ENCODE peak calls at places on chromosomes 11 and 22, in six cellular contexts. J is activated T-helper 2 cell treated with anti-CD3 and anti-CD28 coated beads, Interferon-gamma antibody, Interleukin-2, Interleukin-4, amounts not matched to agents 10 μg/mL and 5 μg/mL and 100 μg/mL, durations not matched to agents 14 hours and 24 hours and 36 hours; M is neural crest cell; U is gastrocnemius medialis; P is central memory CD4-positive, alpha-beta T cell; V is CD4-positive, alpha-beta T cell. R is an unnamed sample.

GRCh38 chr11:72223615-72224586 is 666 bp upstream of the INPPL1 start:
- DNase-seq in J (peak; percentile 65), M (peak; percentile 59), U (peak; percentile 74), P (peak; percentile 34), V (peak; percentile 61), R (peak; percentile 36)

GRCh38 chr11:101862410-101863233 is 52.2 kb upstream of the CEP126 start:
- DNase-seq in J (no peak), M (peak; percentile 11), U (no peak), P (no peak), V (no peak), R (no peak)

GRCh38 chr11:64725601-64726139 is 2.7 kb upstream of the NRXN2 start:
- DNase-seq in J (no peak), M (no peak), U (no peak), P (no peak), V (no peak), R (no peak)

GRCh38 chr11:107337917-107338316 is 119.7 kb downstream of the CWF19L2 start:
- DNase-seq in J (no peak), M (no peak), U (no peak), P (no peak), V (no peak), R (no peak)

GRCh38 chr11:73172992-73173656 is 31.0 kb upstream of the FCHSD2 start:
- DNase-seq in J (no peak), M (no peak), U (peak; percentile 1), P (no peak), V (no peak), R (no peak)

GRCh38 chr11:10388574-10388973 is 66.5 kb upstream of the AMPD3 start:
- DNase-seq in J (no peak), M (no peak), U (peak; percentile 77), P (no peak), V (no peak), R (no peak)

GRCh38 chr11:16402654-16403447 is 46.5 kb upstream of the SOX6 start:
- DNase-seq in J (no peak), M (peak; percentile 7), U (no peak), P (no peak), V (no peak), R (no peak)

GRCh38 chr11:41414771-41415440 is 44.5 kb downstream of the LRRC4C start:
- DNase-seq in J (no peak), M (no peak), U (no peak), P (no peak), V (no peak), R (no peak)

GRCh38 chr22:46087816-46088277 is 62.5 kb upstream of the PPARA start:
- DNase-seq in J (no peak), M (peak; percentile 48), U (peak; percentile 95), P (no peak), V (no peak), R (no peak)

GRCh38 chr22:24102366-24103200 is 78.7 kb upstream of the SUSD2 start:
- DNase-seq in J (no peak), M (no peak), U (no peak), P (no peak), V (peak; percentile 12), R (no peak)

GRCh38 chr22:38228873-38229740 is 27.3 kb downstream of the MAFF start:
- DNase-seq in J (no peak), M (no peak), U (peak; percentile 50), P (no peak), V (no peak), R (no peak)

GRCh38 chr11:73177380-73178091 is 35.4 kb upstream of the FCHSD2 start:
- DNase-seq in J (no peak), M (no peak), U (peak; percentile 12), P (no peak), V (no peak), R (no peak)

GRCh38 chr11:119759324-119759723 is 30.3 kb upstream of the NECTIN1 start:
- DNase-seq in J (no peak), M (no peak), U (no peak), P (no peak), V (no peak), R (no peak)

GRCh38 chr11:118841469-118842222 is 42.0 kb upstream of the CXCR5 start:
- DNase-seq in J (peak; percentile 10), M (no peak), U (no peak), P (peak; percentile 55), V (no peak), R (peak; percentile 48)

GRCh38 chr11:24585192-24585591 is 88.3 kb downstream of the LUZP2 start:
- DNase-seq in J (no peak), M (no peak), U (no peak), P (no peak), V (no peak), R (no peak)

GRCh38 chr11:122189259-122189658 is 73.2 kb upstream of the BLID start:
- DNase-seq in J (no peak), M (no peak), U (no peak), P (no peak), V (no peak), R (no peak)

GRCh38 chr11:2166091-2166851 is 5.3 kb upstream of the INS start:
- DNase-seq in J (no peak), M (peak; percentile 67), U (no peak), P (peak; percentile 21), V (peak; percentile 46), R (peak; percentile 12)

GRCh38 chr11:4433852-4434251 is 15.2 kb upstream of the OR52K2 start:
- DNase-seq in J (no peak), M (no peak), U (no peak), P (no peak), V (no peak), R (no peak)

GRCh38 chr22:40213478-40213877 is 35.8 kb downstream of the TNRC6B start:
- DNase-seq in J (no peak), M (no peak), U (no peak), P (no peak), V (no peak), R (no peak)

GRCh38 chr11:61061081-61061826 is 41.0 kb upstream of the CD5 start:
- DNase-seq in J (peak; percentile 77), M (no peak), U (no peak), P (peak; percentile 77), V (peak; percentile 68), R (peak; percentile 62)

GRCh38 chr22:16959345-16959930 is 48.6 kb downstream of the GAB4 start:
- DNase-seq in J (peak; percentile 6), M (no peak), U (no peak), P (no peak), V (no peak), R (no peak)

GRCh38 chr22:22060200-22061084 is 77.9 kb upstream of the TOP3B start:
- DNase-seq in J (peak; percentile 39), M (peak; percentile 57), U (peak; percentile 16), P (no peak), V (peak; percentile 42), R (peak; percentile 7)

GRCh38 chr11:67279589-67280340 is 9.3 kb upstream of the ANKRD13D start:
- DNase-seq in J (no peak), M (no peak), U (no peak), P (no peak), V (no peak), R (no peak)

GRCh38 chr22:33853200-33854097 is 66.8 kb downstream of the LARGE1 start:
- DNase-seq in J (no peak), M (no peak), U (peak; percentile 72), P (no peak), V (no peak), R (peak; percentile 62)

GRCh38 chr22:43288807-43289417 is 54.3 kb downstream of the SCUBE1 start:
- DNase-seq in J (no peak), M (no peak), U (no peak), P (no peak), V (no peak), R (no peak)

GRCh38 chr11:70247710-70248072 is 22.8 kb upstream of the PPFIA1 start:
- DNase-seq in J (no peak), M (no peak), U (peak; percentile 68), P (no peak), V (no peak), R (no peak)

GRCh38 chr22:19295733-19296132 is 4.2 kb upstream of the CLTCL1 start:
- DNase-seq in J (no peak), M (no peak), U (no peak), P (no peak), V (no peak), R (no peak)

GRCh38 chr22:22988150-22988549 is 82.2 kb upstream of the GNAZ start:
- DNase-seq in J (no peak), M (no peak), U (no peak), P (no peak), V (no peak), R (no peak)

GRCh38 chr22:42807185-42807584 is 49.9 kb downstream of the ARFGAP3 start:
- DNase-seq in J (no peak), M (no peak), U (no peak), P (no peak), V (no peak), R (no peak)